ENCODE peak calls at places on chromosomes 4 and X, in six cellular contexts. I is breast epithelium, O is NB4, G is ovary, B is stomach, K is lower leg skin. T is an unnamed sample.

GRCh38 chrX:1486177-1486576 is 33.5 kb upstream of the ASMTL start:
- DNase-seq in I (no peak), O (no peak), G (no peak), B (no peak), K (peak), T (no peak)

GRCh38 chrX:110316351-110317078 is 1.4 kb downstream of the AMMECR1 start:
- DNase-seq in I (no peak), O (peak), G (no peak), B (no peak), K (no peak), T (no peak)

GRCh38 chrX:130165181-130165702 is 399 bp downstream of the AIFM1 start:
- DNase-seq in I (peak), O (no peak), G (peak), B (no peak), K (no peak), T (no peak)

GRCh38 chr4:55426518-55426917 is 30.8 kb downstream of the TMEM165 start:
- DNase-seq in I (no peak), O (no peak), G (no peak), B (no peak), K (no peak), T (no peak)

GRCh38 chr4:179625391-179625790 is 2183.2 kb upstream of the AGA start:
- DNase-seq in I (no peak), O (no peak), G (no peak), B (no peak), K (no peak), T (peak)

GRCh38 chrX:103538728-103539127 is 19.4 kb upstream of the RAB40A start:
- DNase-seq in I (no peak), O (no peak), G (no peak), B (no peak), K (no peak), T (no peak)

GRCh38 chrX:153926863-153927685 is 1.0 kb upstream of the ARHGAP4 start:
- DNase-seq in I (no peak), O (peak), G (peak), B (peak), K (no peak), T (no peak)

GRCh38 chr4:86910820-86911684 is 18.8 kb upstream of the C4orf36 start:
- DNase-seq in I (no peak), O (no peak), G (no peak), B (no peak), K (no peak), T (no peak)

GRCh38 chrX:102746134-102746584 is 25.6 kb downstream of the GPRASP3 start:
- DNase-seq in I (no peak), O (no peak), G (peak), B (peak), K (peak), T (no peak)

GRCh38 chrX:139559383-139560042 is 29.0 kb downstream of the F9 start:
- DNase-seq in I (no peak), O (peak), G (no peak), B (peak), K (no peak), T (peak)

GRCh38 chr4:147570616-147571015 is 46.6 kb upstream of the TMEM184C start:
- DNase-seq in I (no peak), O (no peak), G (no peak), B (no peak), K (no peak), T (no peak)

GRCh38 chr4:158729716-158730559 is 6.7 kb upstream of the PPID start:
- DNase-seq in I (peak), O (peak), G (peak), B (peak), K (peak), T (no peak)

GRCh38 chr4:186688150-186688943 is 35.3 kb downstream of the FAT1 start:
- DNase-seq in I (no peak), O (no peak), G (no peak), B (no peak), K (no peak), T (no peak)

GRCh38 chr4:15714141-15714540 is 11.3 kb downstream of the BST1 start:
- DNase-seq in I (no peak), O (no peak), G (no peak), B (no peak), K (no peak), T (no peak)

GRCh38 chrX:132071260-132071659 is 48.2 kb downstream of the STK26 start:
- DNase-seq in I (no peak), O (peak), G (no peak), B (no peak), K (no peak), T (no peak)

GRCh38 chr4:113437124-113437523 is 324.4 kb downstream of the CAMK2D start:
- DNase-seq in I (no peak), O (no peak), G (no peak), B (no peak), K (no peak), T (no peak)

GRCh38 chrX:31199051-31199769 is 127.4 kb upstream of the FTHL17 start:
- DNase-seq in I (no peak), O (no peak), G (no peak), B (no peak), K (no peak), T (no peak)

GRCh38 chr4:14345356-14345775 is 656.9 kb upstream of the CPEB2 start:
- DNase-seq in I (no peak), O (no peak), G (no peak), B (no peak), K (no peak), T (no peak)

GRCh38 chr4:136369073-136369472 is 1163.2 kb downstream of the PCDH18 start:
- DNase-seq in I (no peak), O (no peak), G (no peak), B (no peak), K (no peak), T (no peak)

GRCh38 chrX:137212078-137212632 is 178.4 kb upstream of the GPR101 start:
- DNase-seq in I (no peak), O (no peak), G (no peak), B (no peak), K (no peak), T (no peak)

GRCh38 chrX:102832661-102833060 is 104.4 kb upstream of the RAB40AL start:
- DNase-seq in I (no peak), O (peak), G (no peak), B (no peak), K (no peak), T (peak)

GRCh38 chr4:140149851-140150635 is 3.9 kb downstream of the MAML3 start:
- DNase-seq in I (peak), O (peak), G (peak), B (peak), K (peak), T (no peak)

GRCh38 chr4:152193059-152193458 is 342.8 kb downstream of the FBXW7 start:
- DNase-seq in I (no peak), O (no peak), G (no peak), B (no peak), K (no peak), T (no peak)

GRCh38 chrX:19097553-19097952 is 24.7 kb downstream of the ADGRG2 start:
- DNase-seq in I (no peak), O (no peak), G (no peak), B (peak), K (no peak), T (no peak)

DNA sequence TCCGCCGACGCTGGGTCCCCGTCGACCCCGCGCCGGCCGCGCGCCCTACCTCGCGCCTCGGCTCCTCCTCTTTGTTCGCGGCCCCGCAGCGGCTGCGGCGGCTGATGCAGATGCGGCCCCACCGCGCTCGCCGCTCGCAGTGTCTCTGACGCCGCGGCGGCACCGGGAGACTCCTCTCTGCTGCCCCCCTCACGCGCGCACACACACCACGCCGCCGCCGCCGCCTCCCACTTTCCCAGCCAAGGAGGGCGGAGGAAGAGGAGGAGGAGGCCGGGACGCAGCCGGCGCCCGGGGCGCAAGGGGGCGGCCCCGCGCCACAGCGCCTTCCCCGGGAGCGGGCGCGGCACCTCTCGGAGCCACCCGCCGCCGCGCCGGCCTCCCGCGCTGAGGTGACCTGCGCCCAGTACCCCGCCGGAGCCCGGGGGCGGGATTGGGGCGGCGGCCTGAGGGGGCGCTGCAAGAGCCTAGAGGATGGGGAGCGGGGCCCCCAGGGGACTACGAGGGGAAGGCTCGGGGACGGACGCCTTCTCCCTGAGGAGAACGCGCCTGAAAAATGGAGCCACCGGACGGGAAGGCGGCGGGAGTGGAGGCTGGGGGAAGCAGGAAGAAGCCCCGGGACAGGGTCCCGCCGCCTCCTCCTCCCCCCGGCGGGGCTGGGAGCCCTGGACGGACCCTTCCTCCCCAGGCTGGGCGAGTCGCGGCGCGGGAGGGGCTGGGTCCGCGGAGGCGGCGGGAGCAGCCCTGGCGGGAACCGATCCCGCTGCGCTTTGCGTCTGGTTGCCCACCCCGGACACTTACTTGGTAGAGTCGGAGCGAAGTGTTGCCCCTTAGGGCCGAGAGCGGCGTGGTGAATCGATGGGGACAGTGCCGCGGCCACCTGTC is at the start of gene SH3RF1:
- DNase-seq in I (peak), O (peak), G (peak), B (peak), K (peak), T (peak)
- TF ChIP-seq POLR2A in I (peak), O (no peak), G (peak), B (peak), K (no peak), T (peak)

GRCh38 chrX:39773923-39774803 is 323.6 kb downstream of the BCOR start:
- DNase-seq in I (no peak), O (peak), G (no peak), B (no peak), K (no peak), T (no peak)
- TF ChIP-seq POLR2A in I (no peak), O (no peak), G (no peak), B (no peak), K (no peak), T (no peak)

DNA sequence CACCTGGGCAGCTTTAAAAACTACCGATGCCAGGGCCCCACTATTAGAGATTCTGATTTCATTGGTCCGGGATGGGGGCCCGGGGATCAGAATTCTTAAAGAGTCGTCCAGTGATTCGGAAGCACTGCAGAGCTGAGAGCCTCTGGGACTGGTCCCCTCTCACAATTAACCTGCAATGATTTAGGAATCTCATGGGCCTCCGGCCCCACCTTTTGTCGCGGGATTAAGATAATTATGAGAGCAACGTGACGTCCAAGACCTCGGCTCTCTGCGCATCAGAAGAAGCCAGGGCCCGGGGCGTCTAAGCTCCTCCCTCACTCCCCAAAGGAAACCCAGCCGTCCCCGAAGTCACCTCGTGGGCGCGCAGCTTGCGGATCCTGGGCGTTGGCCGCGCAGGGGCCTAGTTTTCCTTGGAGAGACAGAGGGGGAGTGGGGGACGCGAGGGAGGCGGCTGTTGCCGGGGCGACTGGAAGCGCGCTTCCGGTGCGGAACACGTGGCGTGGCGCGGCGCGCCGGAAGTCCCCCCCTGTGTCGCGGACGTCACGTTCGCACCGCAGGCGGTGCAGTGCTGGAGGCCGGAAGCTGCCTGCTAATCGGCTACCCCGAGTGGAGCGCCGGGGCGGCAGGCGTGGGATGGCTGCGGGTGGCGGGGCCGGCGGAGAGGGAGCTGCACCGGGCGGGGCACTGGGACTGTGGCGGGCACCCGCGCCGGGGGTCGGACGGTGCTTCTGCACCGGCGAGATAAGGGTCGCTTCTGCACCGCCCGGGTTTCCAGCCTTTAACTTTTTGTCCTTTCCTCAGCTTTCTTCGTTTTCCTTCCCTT is at the start of gene GEMIN8:
- DNase-seq in I (peak), O (peak), G (peak), B (peak), K (peak), T (peak)
- TF ChIP-seq POLR2A in I (no peak), O (peak), G (peak), B (no peak), K (no peak), T (peak)

GRCh38 chr4:766559-767283 is 59.2 kb downstream of the CPLX1 start:
- DNase-seq in I (no peak), O (no peak), G (no peak), B (no peak), K (no peak), T (no peak)
- TF ChIP-seq POLR2A in I (no peak), O (no peak), G (no peak), B (no peak), K (no peak), T (no peak)

GRCh38 chr4:473575-474457 is 25.1 kb downstream of the ZNF721 start:
- DNase-seq in I (peak), O (peak), G (peak), B (peak), K (peak), T (peak)
- TF ChIP-seq POLR2A in I (peak), O (peak), G (peak), B (peak), K (no peak), T (peak)